ENCODE peak calls at places on chromosomes 16 and 17, in eight cellular contexts. X is A549, V is upper lobe of left lung, H is esophagus muscularis mucosa, B is sigmoid colon, W is tibial nerve, C is H1, E is ovary. K is an unnamed sample.

GRCh38 chr16:58937661-58938060 is 203.5 kb upstream of the GOT2 start:
- DNase-seq in C (no peak), E (no peak), B (no peak), V (no peak), W (no peak), X (no peak), H (no peak), K (no peak)

GRCh38 chr17:17548044-17548443 is 43.5 kb downstream of the PEMT start:
- DNase-seq in X (no peak), H (no peak), E (no peak), W (no peak), C (no peak), V (peak), B (no peak), K (no peak)

GRCh38 chr16:54075446-54075845 is 211.1 kb downstream of the IRX3 start:
- DNase-seq in X (no peak), V (no peak), E (no peak), C (no peak), B (no peak), H (no peak), W (no peak), K (no peak)

GRCh38 chr16:4521971-4522623 is 16.5 kb downstream of the CDIP1 start:
- DNase-seq in V (no peak), E (peak), B (no peak), W (no peak), H (no peak), X (no peak), C (no peak), K (no peak)

GRCh38 chr17:1762906-1763829 is 1.3 kb downstream of the SERPINF1 start:
- DNase-seq in C (no peak), V (no peak), X (peak), W (peak), B (peak), E (peak), H (no peak), K (no peak)

GRCh38 chr16:49821614-49822282 is 34.2 kb downstream of the ZNF423 start:
- DNase-seq in W (no peak), X (no peak), C (no peak), V (no peak), B (no peak), E (no peak), H (no peak), K (no peak)

GRCh38 chr17:82863941-82864720 is 24.3 kb upstream of the ZNF750 start:
- DNase-seq in C (no peak), W (no peak), V (peak), B (no peak), E (no peak), H (no peak), X (no peak), K (no peak)

GRCh38 chr16:30184430-30185140 is 1.2 kb downstream of the CORO1A start:
- DNase-seq in C (no peak), V (no peak), W (no peak), H (no peak), E (peak), X (no peak), B (peak), K (peak)

GRCh38 chr16:56298948-56299602 is 107.8 kb downstream of the GNAO1 start:
- DNase-seq in V (no peak), B (peak), H (no peak), C (no peak), W (peak), E (no peak), X (no peak), K (no peak)

GRCh38 chr16:84953051-84953746 is 58.1 kb downstream of the ZDHHC7 start:
- DNase-seq in X (no peak), E (no peak), C (no peak), W (no peak), B (no peak), H (no peak), V (no peak), K (no peak)

GRCh38 chr17:60240290-60240689 is 90.5 kb downstream of the CA4 start:
- DNase-seq in V (no peak), H (no peak), E (no peak), B (no peak), C (no peak), X (no peak), W (no peak), K (no peak)

GRCh38 chr16:87060026-87060986 is 256.9 kb downstream of the C16orf95 start:
- DNase-seq in C (no peak), H (no peak), X (peak), B (no peak), V (no peak), E (no peak), W (no peak), K (no peak)

GRCh38 chr17:7867881-7868329 is 10.1 kb downstream of the CYB5D1 start:
- DNase-seq in E (no peak), B (no peak), X (no peak), V (no peak), H (no peak), C (no peak), W (no peak), K (peak)

GRCh38 chr16:2816751-2817495 is at the start of gene PRSS21:
- DNase-seq in B (peak), X (no peak), E (no peak), C (no peak), H (no peak), W (no peak), V (peak), K (peak)

GRCh38 chr16:27222499-27223225 is 19.3 kb downstream of the KDM8 start:
- DNase-seq in V (no peak), W (no peak), C (no peak), E (peak), B (peak), H (peak), X (no peak), K (peak)

GRCh38 chr17:81539571-81539900 is 11.4 kb downstream of the FSCN2 start:
- DNase-seq in W (no peak), H (no peak), E (no peak), X (no peak), V (no peak), B (no peak), C (no peak), K (no peak)

GRCh38 chr17:35286120-35286781 is 43.4 kb downstream of the SLFN5 start:
- DNase-seq in E (no peak), W (no peak), C (no peak), B (no peak), X (no peak), V (no peak), H (no peak), K (no peak)

GRCh38 chr17:57694051-57694450 is 51.0 kb downstream of the CCDC182 start:
- DNase-seq in C (no peak), W (no peak), B (no peak), E (no peak), V (no peak), X (no peak), H (peak), K (no peak)

DNA sequence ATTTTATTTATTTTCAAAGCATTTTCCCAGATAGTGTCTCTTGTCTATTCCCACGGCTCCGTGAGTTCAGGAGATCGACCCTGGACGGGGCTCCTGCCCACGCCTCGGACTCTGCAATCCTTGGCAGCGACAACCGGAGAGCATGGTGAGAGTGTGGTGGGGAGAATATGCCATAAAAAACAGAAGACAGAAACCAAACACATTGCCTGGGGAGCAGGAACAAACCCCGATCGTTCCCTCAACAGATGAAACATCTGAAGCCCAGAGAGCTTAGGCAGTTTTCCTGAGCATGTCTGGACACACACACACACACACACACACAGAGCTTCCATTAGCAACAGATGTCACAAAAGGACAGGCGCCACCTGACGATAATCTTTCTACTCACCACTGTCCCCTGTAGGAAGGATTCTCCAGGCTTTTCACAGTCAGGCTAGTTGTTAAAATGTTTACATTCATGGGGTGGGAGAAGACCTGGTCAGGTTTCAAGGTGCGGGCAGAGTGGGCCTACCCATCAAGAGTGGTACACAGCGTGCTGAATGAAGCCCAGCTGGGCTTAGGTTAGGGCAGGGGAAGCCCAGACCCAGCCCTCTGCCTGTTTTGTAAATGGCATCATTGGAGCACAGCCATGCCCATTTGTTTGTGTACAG is 230.4 kb upstream of the TNRC6C start:
- DNase-seq in V (no peak), X (peak), B (no peak), C (no peak), W (peak), E (no peak), H (peak), K (peak)
- TF ChIP-seq EP300 in V (no peak), X (no peak), B (no peak), C (no peak), W (no peak), E (no peak), H (no peak), K (no peak)

GRCh38 chr16:64983983-64984382 is 137.9 kb downstream of the CDH11 start:
- DNase-seq in V (no peak), H (no peak), W (peak), X (peak), C (peak), B (no peak), E (peak), K (no peak)

GRCh38 chr16:64983226-64983625 is 138.6 kb downstream of the CDH11 start:
- DNase-seq in E (no peak), H (no peak), B (no peak), C (no peak), W (no peak), V (no peak), X (no peak), K (no peak)

GRCh38 chr16:64977211-64977920 is 144.5 kb downstream of the CDH11 start:
- DNase-seq in C (no peak), W (no peak), H (no peak), X (no peak), V (no peak), B (no peak), E (no peak), K (no peak)

GRCh38 chr16:64981568-64982281 is 140.1 kb downstream of the CDH11 start:
- DNase-seq in W (no peak), X (no peak), H (no peak), E (no peak), C (no peak), V (no peak), B (no peak), K (no peak)

DNA sequence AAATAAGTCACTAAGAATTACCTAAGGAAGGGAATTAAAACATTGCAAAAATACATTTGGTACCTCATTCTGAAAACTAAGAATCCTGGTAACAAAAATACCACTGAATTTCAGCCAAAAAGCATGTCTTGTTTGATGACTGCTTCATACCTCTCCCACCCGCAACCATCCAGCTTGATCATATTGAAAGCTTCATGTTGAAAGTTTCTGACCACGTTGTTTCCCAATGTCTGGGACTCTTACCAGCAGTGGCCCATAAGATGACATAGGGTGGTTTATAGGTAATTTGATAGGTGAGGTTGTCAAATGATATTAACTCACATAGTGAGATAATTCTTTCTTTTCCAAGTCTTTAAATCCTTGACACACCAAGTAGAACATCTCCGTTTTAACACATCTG is 139.3 kb downstream of the CDH11 start:
- DNase-seq in H (no peak), V (no peak), X (no peak), W (no peak), B (no peak), C (no peak), E (no peak), K (no peak)
- TF ChIP-seq EP300 in H (no peak), V (no peak), X (no peak), W (no peak), B (no peak), C (no peak), E (no peak), K (no peak)

DNA sequence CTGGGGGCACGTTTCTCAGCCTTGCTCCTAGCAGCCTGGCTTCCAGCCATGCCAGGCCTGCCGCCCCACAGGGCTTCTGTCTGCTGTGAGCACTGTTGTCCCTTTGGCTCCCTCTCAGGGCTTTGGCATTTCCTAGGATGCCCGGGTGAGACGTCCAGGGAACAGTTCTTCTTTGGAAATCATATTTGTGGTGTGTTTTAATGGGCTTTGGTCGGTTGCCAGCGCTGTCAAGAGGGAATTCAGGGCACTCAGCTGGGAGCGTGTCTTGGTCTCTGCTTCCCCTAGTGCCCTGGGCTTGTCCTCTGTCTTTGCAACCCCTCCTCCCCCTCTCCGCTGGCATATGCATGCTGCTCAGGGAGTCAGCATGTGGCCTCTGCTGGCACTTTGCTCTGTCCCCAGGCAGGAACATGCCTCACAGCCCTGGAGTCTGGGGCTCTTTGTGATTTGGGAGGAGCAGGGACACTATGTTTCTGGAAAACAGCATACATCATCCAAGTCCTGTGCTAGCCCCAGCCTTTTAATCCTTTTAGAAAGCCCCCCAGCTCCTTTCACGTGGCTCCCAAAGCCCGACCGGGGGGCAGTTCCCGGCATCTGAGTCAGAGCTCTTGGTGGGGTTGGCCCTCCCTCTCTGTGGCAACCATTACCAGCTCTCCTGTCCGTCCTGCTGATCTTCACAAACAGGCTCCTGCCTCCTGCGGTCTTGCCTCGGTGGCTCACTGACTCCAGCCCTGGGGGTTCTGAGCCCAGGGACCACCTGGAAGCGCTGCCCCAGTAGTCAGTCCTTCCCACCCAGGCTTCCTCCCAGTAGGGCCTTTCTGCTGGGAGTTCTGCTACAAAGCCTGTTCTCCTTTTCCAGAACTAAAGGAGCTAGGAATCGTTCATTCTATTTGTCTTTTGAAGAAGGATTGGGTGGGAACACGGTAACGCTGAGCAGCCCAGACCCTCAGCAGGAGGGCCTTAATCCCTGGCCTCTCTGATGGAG is 26.7 kb downstream of the SAP30BP start:
- DNase-seq in H (peak), X (peak), C (no peak), E (no peak), B (peak), W (peak), V (peak), K (peak)
- TF ChIP-seq EP300 in H (peak), X (peak), C (no peak), E (no peak), B (peak), W (peak), V (no peak), K (no peak)

DNA sequence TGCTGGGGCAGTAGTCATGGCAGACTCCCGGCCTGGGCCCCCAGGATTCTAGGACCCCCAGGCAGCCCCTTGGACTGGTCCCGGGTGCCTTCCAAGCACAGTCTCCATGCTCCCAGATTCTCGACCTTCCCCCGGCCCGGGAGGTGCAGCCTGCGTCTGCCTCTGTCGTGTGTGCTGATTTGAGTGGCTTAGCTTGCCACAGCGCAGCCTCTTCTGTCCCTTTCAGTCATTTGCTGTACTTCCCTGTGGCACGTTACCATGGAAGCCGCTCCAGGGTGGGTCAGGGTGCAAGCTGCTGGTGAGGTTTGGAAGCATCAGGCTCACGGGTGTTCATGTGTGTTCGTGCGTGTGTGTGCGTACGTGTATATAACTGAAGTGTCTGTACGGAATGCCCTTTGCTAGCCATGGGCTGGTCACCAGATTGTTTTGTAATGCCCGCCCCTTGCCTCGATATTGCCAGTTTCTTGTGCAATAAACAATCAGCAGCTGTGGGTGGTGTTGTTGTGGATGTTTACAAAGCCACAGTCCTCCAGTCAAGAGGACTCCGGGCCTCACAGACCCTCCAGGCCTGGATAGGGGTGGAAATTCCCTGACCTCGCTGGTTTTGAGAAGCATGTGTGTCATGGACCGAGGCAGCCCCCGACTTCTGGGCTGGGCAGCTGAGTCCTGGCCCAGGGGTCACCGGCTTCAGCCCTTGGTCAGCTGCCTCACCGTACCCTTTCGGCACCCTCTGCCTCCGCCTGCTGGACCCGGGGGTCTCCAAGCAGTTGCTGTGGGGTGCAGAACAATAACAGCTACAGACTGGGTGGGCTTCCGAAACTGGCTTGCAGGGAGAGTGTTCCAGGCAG is 9.7 kb upstream of the CLEC18A start:
- DNase-seq in V (peak), E (no peak), X (no peak), W (peak), C (no peak), H (no peak), B (no peak), K (peak)
- TF ChIP-seq EP300 in V (no peak), E (no peak), X (no peak), W (no peak), C (no peak), H (no peak), B (no peak), K (no peak)

GRCh38 chr17:38732376-38733314 is 2.5 kb downstream of the CISD3 start:
- DNase-seq in E (no peak), B (no peak), H (no peak), W (no peak), X (no peak), V (no peak), C (no peak), K (no peak)
- TF ChIP-seq EP300 in E (no peak), B (no peak), H (no peak), W (no peak), X (no peak), V (no peak), C (no peak), K (no peak)

GRCh38 chr16:79767597-79768280 is 167.2 kb upstream of the MAF start:
- DNase-seq in C (no peak), B (no peak), H (no peak), W (peak), E (peak), X (peak), V (no peak), K (no peak)
- TF ChIP-seq EP300 in C (no peak), B (no peak), H (no peak), W (no peak), E (no peak), X (no peak), V (no peak), K (no peak)

GRCh38 chr16:71225145-71225544 is 5.4 kb downstream of the HYDIN start:
- DNase-seq in C (no peak), H (no peak), E (no peak), W (no peak), V (no peak), B (no peak), X (no peak), K (no peak)

GRCh38 chr16:71229344-71229743 is 1.2 kb downstream of the HYDIN start:
- DNase-seq in H (no peak), W (no peak), V (no peak), B (no peak), C (no peak), E (no peak), X (no peak), K (no peak)

GRCh38 chr16:71226229-71227141 is 4.0 kb downstream of the HYDIN start:
- DNase-seq in H (no peak), X (no peak), C (no peak), E (no peak), B (no peak), W (no peak), V (no peak), K (no peak)

DNA sequence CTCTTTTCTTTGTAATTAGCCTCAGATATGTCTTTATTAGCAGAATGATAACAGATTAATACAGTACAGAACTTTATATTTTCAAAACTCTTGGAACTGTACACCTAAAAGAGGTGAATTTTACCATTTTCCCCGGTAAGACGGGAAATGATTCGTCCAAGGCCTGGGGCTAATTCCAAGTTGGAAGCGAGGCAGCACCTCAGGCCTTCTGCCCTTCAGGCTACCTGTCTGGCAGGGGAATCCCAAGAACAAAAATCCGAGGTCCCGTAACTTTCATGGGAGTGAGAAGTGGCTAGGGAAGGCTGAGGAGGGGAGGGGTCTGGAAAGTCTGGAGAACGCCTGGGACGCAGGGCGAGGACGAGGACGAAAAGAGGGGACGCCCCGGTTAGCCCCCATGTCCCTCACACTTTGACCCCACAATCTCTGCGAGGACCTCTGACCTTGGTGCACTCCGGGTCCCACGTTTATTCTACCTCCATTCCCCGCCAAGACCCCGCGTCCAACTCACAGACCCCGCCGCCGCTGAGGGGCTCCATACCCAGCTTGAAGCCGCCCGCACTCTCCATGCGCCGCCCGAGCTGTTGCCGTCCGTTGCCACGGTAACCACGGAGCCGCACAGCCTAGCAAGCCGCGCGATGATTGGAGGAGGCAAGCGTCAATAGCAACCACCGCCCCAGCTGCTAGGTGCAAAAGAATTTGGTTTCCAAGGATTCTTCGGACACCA is at the start of gene HYDIN:
- DNase-seq in H (no peak), W (no peak), C (peak), B (no peak), V (peak), X (peak), E (peak), K (no peak)
- TF ChIP-seq EP300 in H (no peak), W (no peak), C (no peak), B (no peak), V (no peak), X (no peak), E (no peak), K (no peak)

K was measured in suprapubic skin.